ENCODE peak calls at places on chromosomes 1 and 21, in seven cellular contexts. One of them, this sample, is unnamed.
A peak's percentile ranks its signal among the peaks of the same experiment; 100 is the strongest.

GRCh38 chr1:213666113-213666512 is 321.7 kb upstream of the PROX1 start:
- DNase-seq in cardiac fibroblast: no peak
- DNase-seq in astrocyte of the spinal cord: no peak
- DNase-seq in AG04450: no peak
- DNase-seq in brain microvascular endothelial cell: no peak
- DNase-seq in GM12865: no peak
- DNase-seq in fibroblast of pulmonary artery: no peak
- DNase-seq in this sample: no peak

GRCh38 chr21:35833991-35834390 is 226.3 kb downstream of the SETD4 start:
- DNase-seq in cardiac fibroblast: peak; percentile 17
- DNase-seq in astrocyte of the spinal cord: no peak
- DNase-seq in AG04450: no peak
- DNase-seq in brain microvascular endothelial cell: no peak
- DNase-seq in GM12865: no peak
- DNase-seq in fibroblast of pulmonary artery: peak; percentile 51
- DNase-seq in this sample: no peak

GRCh38 chr1:79781261-79781660 is 774.7 kb upstream of the ADGRL4 start:
- DNase-seq in cardiac fibroblast: no peak
- DNase-seq in astrocyte of the spinal cord: no peak
- DNase-seq in AG04450: no peak
- DNase-seq in brain microvascular endothelial cell: no peak
- DNase-seq in GM12865: no peak
- DNase-seq in fibroblast of pulmonary artery: peak; percentile 14
- DNase-seq in this sample: peak; percentile 1

GRCh38 chr1:158290571-158290935 is 830 bp downstream of the CD1C start:
- DNase-seq in cardiac fibroblast: no peak
- DNase-seq in astrocyte of the spinal cord: no peak
- DNase-seq in AG04450: no peak
- DNase-seq in brain microvascular endothelial cell: no peak
- DNase-seq in GM12865: no peak
- DNase-seq in fibroblast of pulmonary artery: no peak
- DNase-seq in this sample: no peak

GRCh38 chr1:206116873-206117150 is 376 bp downstream of the AVPR1B start:
- DNase-seq in cardiac fibroblast: no peak
- DNase-seq in astrocyte of the spinal cord: no peak
- DNase-seq in AG04450: no peak
- DNase-seq in brain microvascular endothelial cell: no peak
- DNase-seq in GM12865: no peak
- DNase-seq in fibroblast of pulmonary artery: no peak
- DNase-seq in this sample: no peak

GRCh38 chr1:246569248-246570238 is 3.3 kb downstream of the CNST start:
- DNase-seq in cardiac fibroblast: peak; percentile 25
- DNase-seq in astrocyte of the spinal cord: no peak
- DNase-seq in AG04450: no peak
- DNase-seq in brain microvascular endothelial cell: no peak
- DNase-seq in GM12865: peak; percentile 45
- DNase-seq in fibroblast of pulmonary artery: peak; percentile 39
- DNase-seq in this sample: no peak

GRCh38 chr1:245685111-245685810 is 530.5 kb downstream of the KIF26B start:
- DNase-seq in cardiac fibroblast: no peak
- DNase-seq in astrocyte of the spinal cord: no peak
- DNase-seq in AG04450: no peak
- DNase-seq in brain microvascular endothelial cell: no peak
- DNase-seq in GM12865: no peak
- DNase-seq in fibroblast of pulmonary artery: no peak
- DNase-seq in this sample: no peak

GRCh38 chr1:110548381-110548780 is 29.4 kb upstream of the KCNA10 start:
- DNase-seq in cardiac fibroblast: peak; percentile 5
- DNase-seq in astrocyte of the spinal cord: no peak
- DNase-seq in AG04450: no peak
- DNase-seq in brain microvascular endothelial cell: no peak
- DNase-seq in GM12865: peak; percentile 31
- DNase-seq in fibroblast of pulmonary artery: peak; percentile 21
- DNase-seq in this sample: no peak

GRCh38 chr1:1237874-1238701 is 6.1 kb downstream of the B3GALT6 start:
- DNase-seq in cardiac fibroblast: no peak
- DNase-seq in astrocyte of the spinal cord: no peak
- DNase-seq in AG04450: no peak
- DNase-seq in brain microvascular endothelial cell: no peak
- DNase-seq in GM12865: no peak
- DNase-seq in fibroblast of pulmonary artery: no peak
- DNase-seq in this sample: no peak

GRCh38 chr21:41403331-41403730 is 22.7 kb upstream of the MX1 start:
- DNase-seq in cardiac fibroblast: no peak
- DNase-seq in astrocyte of the spinal cord: no peak
- DNase-seq in AG04450: no peak
- DNase-seq in brain microvascular endothelial cell: no peak
- DNase-seq in GM12865: no peak
- DNase-seq in fibroblast of pulmonary artery: no peak
- DNase-seq in this sample: no peak

GRCh38 chr1:18385239-18385790 is 95.4 kb upstream of the KLHDC7A start:
- DNase-seq in cardiac fibroblast: peak; percentile 2
- DNase-seq in astrocyte of the spinal cord: no peak
- DNase-seq in AG04450: no peak
- DNase-seq in brain microvascular endothelial cell: no peak
- DNase-seq in GM12865: no peak
- DNase-seq in fibroblast of pulmonary artery: no peak
- DNase-seq in this sample: no peak

GRCh38 chr1:192170196-192170984 is 12.1 kb downstream of the RGS18 start:
- DNase-seq in cardiac fibroblast: peak; percentile 5
- DNase-seq in astrocyte of the spinal cord: no peak
- DNase-seq in AG04450: no peak
- DNase-seq in brain microvascular endothelial cell: no peak
- DNase-seq in GM12865: no peak
- DNase-seq in fibroblast of pulmonary artery: no peak
- DNase-seq in this sample: no peak

GRCh38 chr21:17590443-17590842 is 22.3 kb downstream of the BTG3 start:
- DNase-seq in cardiac fibroblast: peak; percentile 90
- DNase-seq in astrocyte of the spinal cord: no peak
- DNase-seq in AG04450: no peak
- DNase-seq in brain microvascular endothelial cell: no peak
- DNase-seq in GM12865: no peak
- DNase-seq in fibroblast of pulmonary artery: peak; percentile 92
- DNase-seq in this sample: peak; percentile 28

GRCh38 chr1:63701187-63701586 is 72.6 kb upstream of the ROR1 start:
- DNase-seq in cardiac fibroblast: no peak
- DNase-seq in astrocyte of the spinal cord: no peak
- DNase-seq in AG04450: no peak
- DNase-seq in brain microvascular endothelial cell: no peak
- DNase-seq in GM12865: no peak
- DNase-seq in fibroblast of pulmonary artery: no peak
- DNase-seq in this sample: no peak

GRCh38 chr1:193190096-193190744 is 3.8 kb upstream of the B3GALT2 start:
- DNase-seq in cardiac fibroblast: peak; percentile 56
- DNase-seq in astrocyte of the spinal cord: peak; percentile 18
- DNase-seq in AG04450: no peak
- DNase-seq in brain microvascular endothelial cell: no peak
- DNase-seq in GM12865: peak; percentile 13
- DNase-seq in fibroblast of pulmonary artery: peak; percentile 56
- DNase-seq in this sample: peak; percentile 62

GRCh38 chr1:108865316-108865910 is 8.5 kb upstream of the AKNAD1 start:
- DNase-seq in cardiac fibroblast: no peak
- DNase-seq in astrocyte of the spinal cord: no peak
- DNase-seq in AG04450: no peak
- DNase-seq in brain microvascular endothelial cell: no peak
- DNase-seq in GM12865: no peak
- DNase-seq in fibroblast of pulmonary artery: no peak
- DNase-seq in this sample: no peak

GRCh38 chr1:53180226-53180625 is 16.4 kb upstream of the CPT2 start:
- DNase-seq in cardiac fibroblast: peak; percentile 58
- DNase-seq in astrocyte of the spinal cord: no peak
- DNase-seq in AG04450: peak; percentile 76
- DNase-seq in brain microvascular endothelial cell: peak; percentile 30
- DNase-seq in GM12865: no peak
- DNase-seq in fibroblast of pulmonary artery: peak; percentile 57
- DNase-seq in this sample: peak; percentile 87

GRCh38 chr1:241640867-241641542 is 836 bp upstream of the CHML start:
- DNase-seq in cardiac fibroblast: no peak
- DNase-seq in astrocyte of the spinal cord: no peak
- DNase-seq in AG04450: no peak
- DNase-seq in brain microvascular endothelial cell: no peak
- DNase-seq in GM12865: no peak
- DNase-seq in fibroblast of pulmonary artery: no peak
- DNase-seq in this sample: no peak

GRCh38 chr1:17633654-17634053 is 94.2 kb downstream of the ARHGEF10L start:
- DNase-seq in cardiac fibroblast: no peak
- DNase-seq in astrocyte of the spinal cord: peak; percentile 77
- DNase-seq in AG04450: peak; percentile 32
- DNase-seq in brain microvascular endothelial cell: peak; percentile 48
- DNase-seq in GM12865: no peak
- DNase-seq in fibroblast of pulmonary artery: peak; percentile 16
- DNase-seq in this sample: no peak

GRCh38 chr1:216502528-216503162 is 79.4 kb upstream of the USH2A start:
- DNase-seq in cardiac fibroblast: no peak
- DNase-seq in astrocyte of the spinal cord: no peak
- DNase-seq in AG04450: no peak
- DNase-seq in brain microvascular endothelial cell: no peak
- DNase-seq in GM12865: no peak
- DNase-seq in fibroblast of pulmonary artery: no peak
- DNase-seq in this sample: no peak

GRCh38 chr1:44035726-44036408 is 4.6 kb upstream of the SLC6A9 start:
- DNase-seq in cardiac fibroblast: peak; percentile 56
- DNase-seq in astrocyte of the spinal cord: no peak
- DNase-seq in AG04450: no peak
- DNase-seq in brain microvascular endothelial cell: no peak
- DNase-seq in GM12865: no peak
- DNase-seq in fibroblast of pulmonary artery: peak; percentile 31
- DNase-seq in this sample: peak; percentile 43
- TF ChIP-seq CTCF in cardiac fibroblast: no peak
- TF ChIP-seq CTCF in astrocyte of the spinal cord: peak; percentile 4
- TF ChIP-seq CTCF in AG04450: peak; percentile 9
- TF ChIP-seq CTCF in brain microvascular endothelial cell: no peak
- TF ChIP-seq CTCF in GM12865: no peak
- TF ChIP-seq CTCF in fibroblast of pulmonary artery: peak; percentile 17
- TF ChIP-seq CTCF in this sample: peak; percentile 34

GRCh38 chr1:28249013-28249870 is 10.1 kb upstream of the SESN2 start:
- DNase-seq in cardiac fibroblast: peak; percentile 76
- DNase-seq in astrocyte of the spinal cord: peak; percentile 60
- DNase-seq in AG04450: no peak
- DNase-seq in brain microvascular endothelial cell: no peak
- DNase-seq in GM12865: peak; percentile 67
- DNase-seq in fibroblast of pulmonary artery: peak; percentile 77
- DNase-seq in this sample: peak; percentile 78
- H3K4me3 ChIP-seq in cardiac fibroblast: no peak overlapping the region
- H3K4me3 ChIP-seq in astrocyte of the spinal cord: no peak overlapping the region
- H3K4me3 ChIP-seq in AG04450: peak overlapping the region; percentile 24
- H3K4me3 ChIP-seq in brain microvascular endothelial cell: no peak overlapping the region
- H3K4me3 ChIP-seq in GM12865: peak overlapping the region; percentile 17
- H3K4me3 ChIP-seq in fibroblast of pulmonary artery: peak overlapping the region; percentile 1
- H3K4me3 ChIP-seq in this sample: no peak overlapping the region

DNA sequence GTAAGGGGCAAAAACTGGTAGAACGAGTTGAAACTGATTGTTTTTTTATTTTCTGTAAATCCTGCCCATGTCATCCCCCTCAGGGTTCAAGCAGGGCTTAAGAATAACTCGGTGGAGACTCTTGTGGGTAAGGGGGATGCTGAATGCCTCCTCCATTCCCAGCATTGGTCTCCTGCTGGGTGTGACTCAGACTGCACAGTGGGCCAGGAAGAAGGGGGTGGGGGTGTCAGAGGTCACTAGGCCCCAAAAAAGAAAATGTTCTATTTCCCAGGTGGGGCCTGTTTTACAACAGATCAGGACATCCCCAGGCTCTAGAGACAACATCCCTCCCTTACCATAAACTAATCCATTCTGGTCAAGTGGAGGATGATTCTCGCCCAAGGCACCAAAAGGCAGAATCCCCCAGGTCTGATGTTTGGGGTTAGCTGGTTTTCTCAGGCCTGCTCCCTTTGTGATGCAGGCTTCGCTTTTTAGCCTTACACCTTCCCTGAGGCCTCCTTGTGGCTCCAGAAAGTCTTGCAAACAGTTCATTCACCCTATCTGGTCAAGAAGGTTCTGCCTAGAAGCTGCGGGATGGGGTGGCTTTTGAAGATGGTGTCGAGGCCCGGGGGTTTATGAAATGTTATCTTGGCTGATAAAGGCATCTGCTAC is 10.7 kb upstream of the GRHL3 start:
- DNase-seq in cardiac fibroblast: peak; percentile 57
- DNase-seq in astrocyte of the spinal cord: peak; percentile 32
- DNase-seq in AG04450: no peak
- DNase-seq in brain microvascular endothelial cell: no peak
- DNase-seq in GM12865: peak; percentile 44
- DNase-seq in fibroblast of pulmonary artery: peak; percentile 39
- DNase-seq in this sample: peak; percentile 46
- TF ChIP-seq CTCF in cardiac fibroblast: peak; percentile 41
- TF ChIP-seq CTCF in astrocyte of the spinal cord: peak; percentile 49
- TF ChIP-seq CTCF in AG04450: peak; percentile 53
- TF ChIP-seq CTCF in brain microvascular endothelial cell: peak; percentile 69
- TF ChIP-seq CTCF in GM12865: peak; percentile 13
- TF ChIP-seq CTCF in fibroblast of pulmonary artery: peak; percentile 46
- TF ChIP-seq CTCF in this sample: peak; percentile 56

GRCh38 chr1:200890818-200891773 is 3.6 kb upstream of the INAVA start:
- DNase-seq in cardiac fibroblast: peak; percentile 43
- DNase-seq in astrocyte of the spinal cord: peak; percentile 47
- DNase-seq in AG04450: no peak
- DNase-seq in brain microvascular endothelial cell: peak; percentile 24
- DNase-seq in GM12865: peak; percentile 67
- DNase-seq in fibroblast of pulmonary artery: peak; percentile 34
- DNase-seq in this sample: peak; percentile 51

GRCh38 chr1:200893411-200893901 is 1.2 kb upstream of the INAVA start:
- DNase-seq in cardiac fibroblast: no peak
- DNase-seq in astrocyte of the spinal cord: no peak
- DNase-seq in AG04450: no peak
- DNase-seq in brain microvascular endothelial cell: no peak
- DNase-seq in GM12865: no peak
- DNase-seq in fibroblast of pulmonary artery: no peak
- DNase-seq in this sample: no peak

GRCh38 chr1:200892958-200893357 is 1.7 kb upstream of the INAVA start:
- DNase-seq in cardiac fibroblast: no peak
- DNase-seq in astrocyte of the spinal cord: no peak
- DNase-seq in AG04450: no peak
- DNase-seq in brain microvascular endothelial cell: no peak
- DNase-seq in GM12865: peak; percentile 35
- DNase-seq in fibroblast of pulmonary artery: no peak
- DNase-seq in this sample: no peak

GRCh38 chr1:200891774-200892157 is 2.9 kb upstream of the INAVA start:
- DNase-seq in cardiac fibroblast: no peak
- DNase-seq in astrocyte of the spinal cord: no peak
- DNase-seq in AG04450: no peak
- DNase-seq in brain microvascular endothelial cell: no peak
- DNase-seq in GM12865: no peak
- DNase-seq in fibroblast of pulmonary artery: no peak
- DNase-seq in this sample: no peak

DNA sequence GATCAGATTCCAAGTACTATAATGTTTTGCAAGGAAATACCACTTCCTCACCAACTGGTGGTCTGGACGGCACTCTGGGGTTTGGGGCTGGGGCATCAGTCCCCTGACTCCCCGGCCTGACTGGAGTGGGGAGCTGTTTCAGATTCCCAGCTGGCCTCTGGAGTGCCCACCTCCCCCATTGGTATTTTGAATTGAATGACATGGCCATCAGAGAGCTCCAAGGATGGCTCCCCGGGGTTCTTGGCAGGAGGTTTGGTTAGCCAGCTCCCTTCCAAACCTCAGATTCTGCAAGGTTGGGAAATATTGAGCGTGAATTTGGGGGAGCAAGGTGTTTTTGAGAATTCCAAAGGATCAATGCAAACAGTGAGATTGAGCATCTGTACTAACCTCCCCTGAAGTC is 2.2 kb upstream of the INAVA start:
- DNase-seq in cardiac fibroblast: no peak
- DNase-seq in astrocyte of the spinal cord: no peak
- DNase-seq in AG04450: no peak
- DNase-seq in brain microvascular endothelial cell: no peak
- DNase-seq in GM12865: no peak
- DNase-seq in fibroblast of pulmonary artery: no peak
- DNase-seq in this sample: no peak
- H3K4me3 ChIP-seq in cardiac fibroblast: no peak overlapping the region
- H3K4me3 ChIP-seq in astrocyte of the spinal cord: no peak overlapping the region
- H3K4me3 ChIP-seq in AG04450: no peak overlapping the region
- H3K4me3 ChIP-seq in brain microvascular endothelial cell: no peak overlapping the region
- H3K4me3 ChIP-seq in GM12865: peak overlapping the region; percentile 70
- H3K4me3 ChIP-seq in fibroblast of pulmonary artery: no peak overlapping the region
- H3K4me3 ChIP-seq in this sample: no peak overlapping the region

GRCh38 chr1:19488136-19488535 is 2.8 kb upstream of the CAPZB start:
- DNase-seq in cardiac fibroblast: peak; percentile 60
- DNase-seq in astrocyte of the spinal cord: no peak
- DNase-seq in AG04450: no peak
- DNase-seq in brain microvascular endothelial cell: no peak
- DNase-seq in GM12865: no peak
- DNase-seq in fibroblast of pulmonary artery: peak; percentile 55
- DNase-seq in this sample: peak; percentile 48
- TF ChIP-seq CTCF in cardiac fibroblast: no peak
- TF ChIP-seq CTCF in astrocyte of the spinal cord: no peak
- TF ChIP-seq CTCF in AG04450: no peak
- TF ChIP-seq CTCF in brain microvascular endothelial cell: no peak
- TF ChIP-seq CTCF in GM12865: no peak
- TF ChIP-seq CTCF in fibroblast of pulmonary artery: no peak
- TF ChIP-seq CTCF in this sample: no peak

This sample was measured in fibroblast of villous mesenchyme.